ENCODE peak calls at places on chromosomes 7 and 10, in five cellular contexts. Q, R, P, X and U are unnamed samples. For H3K36me3, the result is how much of the 10 kb centered on the place peaks cover.

GRCh38 chr10:99532687-99533495 is at the start of gene NKX2-3:
- DNase-seq in X (peak), Q (peak), R (peak), P (peak), U (no peak)

GRCh38 chr10:16867990-16868389 is 50.8 kb upstream of the RSU1 start:
- DNase-seq in Q (no peak), X (no peak), P (no peak), R (no peak), U (no peak)

GRCh38 chr7:29017666-29018065 is 59.5 kb upstream of the TRIL start:
- DNase-seq in R (no peak), P (no peak), Q (no peak), X (no peak), U (no peak)

GRCh38 chr10:30188567-30189253 is 129.3 kb upstream of the JCAD start:
- DNase-seq in Q (no peak), R (no peak), P (no peak), X (no peak), U (no peak)

GRCh38 chr10:90245623-90246022 is 544.2 kb downstream of the KIF20B start:
- DNase-seq in Q (no peak), P (no peak), X (no peak), R (no peak), U (no peak)

GRCh38 chr7:11298220-11298619 is 324.5 kb downstream of the PHF14 start:
- DNase-seq in R (no peak), P (no peak), X (no peak), Q (no peak), U (no peak)

GRCh38 chr10:97321807-97322195 is 2.7 kb downstream of the FRAT1 start:
- DNase-seq in P (no peak), R (no peak), X (no peak), Q (no peak), U (no peak)

GRCh38 chr7:118573065-118573464 is 348.6 kb downstream of the ANKRD7 start:
- DNase-seq in X (no peak), R (no peak), Q (no peak), P (no peak), U (no peak)

GRCh38 chr7:102042016-102042656 is 224.7 kb downstream of the CUX1 start:
- DNase-seq in P (no peak), R (peak), Q (no peak), X (no peak), U (no peak)

GRCh38 chr10:35379226-35380137 is 43.2 kb downstream of the CCNY start:
- DNase-seq in R (no peak), X (peak), P (peak), Q (no peak), U (peak)

GRCh38 chr10:75395171-75395954 is 6.2 kb downstream of the ZNF503 start:
- DNase-seq in P (no peak), X (no peak), Q (peak), R (no peak), U (no peak)

GRCh38 chr7:69334706-69335105 is 263.6 kb upstream of the AUTS2 start:
- DNase-seq in X (no peak), R (no peak), P (no peak), Q (no peak), U (no peak)

GRCh38 chr7:144842377-144842851 is 6.6 kb upstream of the TPK1 start:
- DNase-seq in Q (peak), R (no peak), P (peak), X (peak), U (no peak)

GRCh38 chr10:50937230-50937907 is 51.9 kb upstream of the A1CF start:
- DNase-seq in Q (no peak), R (no peak), P (no peak), X (no peak), U (no peak)

GRCh38 chr10:63681965-63682704 is 160.9 kb downstream of the REEP3 start:
- DNase-seq in Q (no peak), P (no peak), X (no peak), R (no peak), U (no peak)

GRCh38 chr10:69973678-69974077 is 79.0 kb upstream of the MACROH2A2 start:
- DNase-seq in Q (no peak), P (no peak), R (no peak), X (no peak), U (no peak)

DNA sequence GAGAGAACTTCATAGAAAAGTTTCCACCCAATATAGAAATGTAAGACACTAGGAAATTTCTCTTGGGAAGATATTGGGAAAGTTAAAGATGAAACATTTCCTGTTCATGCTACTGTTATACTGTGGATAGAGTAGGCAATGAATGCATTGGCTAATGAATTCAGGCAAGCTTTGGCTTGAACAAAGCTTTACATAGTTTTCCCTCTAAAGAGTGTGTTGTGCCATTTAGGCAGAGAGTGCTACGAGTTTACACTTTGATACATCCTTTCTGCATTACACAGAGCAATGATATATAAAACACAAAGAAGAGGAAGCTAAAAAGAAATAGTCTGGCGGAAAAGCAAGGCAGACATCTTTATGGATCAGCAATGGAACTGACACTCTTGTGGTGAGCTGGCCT is 125.9 kb upstream of the SHH start:
- DNase-seq in Q (no peak), P (no peak), R (no peak), X (no peak), U (no peak)
- H3K4me3 ChIP-seq in Q (no peak), P (no peak), R (no peak), X (no peak), U (no peak)

GRCh38 chr10:110069502-110069982 is 61.8 kb downstream of the ADD3 start:
- DNase-seq in Q (no peak), X (peak), P (no peak), R (no peak), U (no peak)

GRCh38 chr10:110067960-110068770 is 60.4 kb downstream of the ADD3 start:
- DNase-seq in P (no peak), X (peak), R (no peak), Q (no peak), U (peak)

GRCh38 chr10:110074298-110074697 is 66.5 kb downstream of the ADD3 start:
- DNase-seq in R (no peak), X (no peak), Q (no peak), P (no peak), U (no peak)

GRCh38 chr10:110065269-110065668 is 57.5 kb downstream of the ADD3 start:
- DNase-seq in R (no peak), Q (no peak), X (no peak), P (no peak), U (no peak)

GRCh38 chr10:110068780-110069179 is 61.0 kb downstream of the ADD3 start:
- DNase-seq in X (no peak), Q (no peak), R (no peak), P (no peak), U (no peak)
- H3K27ac ChIP-seq in X (peak), Q (no peak), R (no peak), P (peak), U (no peak)

GRCh38 chr7:44059219-44060090 is 5.9 kb downstream of the PGAM2 start:
- DNase-seq in P (peak), X (no peak), R (no peak), Q (no peak), U (no peak)

GRCh38 chr7:44061645-44062179 is 3.7 kb downstream of the PGAM2 start:
- DNase-seq in P (no peak), X (no peak), R (no peak), Q (no peak), U (no peak)

GRCh38 chr7:44060091-44060947 is 5.0 kb downstream of the PGAM2 start:
- DNase-seq in P (no peak), R (no peak), X (no peak), Q (no peak), U (no peak)

GRCh38 chr7:44062180-44062902 is 3.0 kb downstream of the PGAM2 start:
- DNase-seq in X (no peak), R (no peak), P (no peak), Q (no peak), U (no peak)

GRCh38 chr7:44060948-44061644 is 4.3 kb downstream of the PGAM2 start:
- DNase-seq in R (no peak), Q (no peak), X (no peak), P (no peak), U (no peak)
- H3K36me3 ChIP-seq in R (half or more), Q (half or more), X (half or more), P (under half), U (under half)

DNA sequence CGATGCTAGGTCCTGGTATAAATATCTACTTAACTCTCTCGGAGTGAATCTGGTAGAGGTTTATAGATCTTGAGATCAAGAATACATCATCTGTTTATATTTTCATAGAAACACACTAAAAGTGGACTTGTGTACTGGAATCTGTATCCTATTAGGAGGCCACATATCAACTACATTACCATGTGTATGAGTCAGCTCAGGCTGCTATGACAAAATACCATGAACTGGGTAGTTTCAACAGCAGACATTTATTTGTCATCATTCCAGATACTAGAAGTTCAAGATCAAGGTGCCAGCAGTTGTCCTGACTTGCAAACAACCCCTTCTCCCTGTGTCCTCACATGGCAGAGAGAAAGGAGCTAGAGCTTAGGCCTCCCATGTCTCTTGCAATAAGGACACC is 113.9 kb upstream of the PFKP start:
- DNase-seq in Q (no peak), P (no peak), X (no peak), R (no peak), U (no peak)
- H3K4me3 ChIP-seq in Q (no peak), P (no peak), X (no peak), R (no peak), U (no peak)

DNA sequence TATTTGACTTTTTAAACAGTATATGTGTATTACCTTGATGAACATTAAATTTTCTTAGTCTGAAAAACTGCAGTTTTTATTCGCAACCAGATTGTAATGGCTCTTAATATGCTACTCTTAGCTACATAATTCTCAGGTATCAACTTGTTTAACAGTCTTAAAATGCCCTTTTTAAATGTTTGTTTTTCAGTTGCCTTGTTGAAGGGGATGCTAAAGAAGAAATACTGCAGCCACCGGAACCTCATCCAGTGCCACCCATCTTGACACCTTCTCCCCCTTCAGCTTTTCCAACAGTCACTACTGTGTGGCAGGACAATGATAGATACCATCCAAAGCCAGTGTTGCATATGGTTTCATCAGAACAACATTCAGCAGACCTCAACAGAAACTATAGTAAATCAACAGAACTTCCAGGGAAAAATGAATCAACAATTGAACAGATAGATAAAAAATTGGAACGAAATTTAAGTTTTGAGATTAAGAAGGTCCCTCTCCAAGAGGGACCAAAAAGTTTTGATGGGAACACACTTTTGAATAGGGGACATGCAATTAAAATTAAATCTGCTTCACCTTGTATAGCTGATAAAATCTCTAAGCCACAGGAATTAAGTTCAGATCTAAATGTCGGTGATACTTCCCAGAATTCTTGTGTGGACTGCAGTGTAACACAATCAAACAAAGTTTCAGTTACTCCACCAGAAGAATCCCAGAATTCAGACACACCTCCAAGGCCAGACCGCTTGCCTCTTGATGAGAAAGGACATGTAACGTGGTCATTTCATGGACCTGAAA is 69.5 kb upstream of the RSBN1L start:
- DNase-seq in Q (no peak), R (no peak), P (no peak), X (no peak), U (no peak)
- H3K27ac ChIP-seq in Q (no peak), R (no peak), P (no peak), X (no peak), U (no peak)

GRCh38 chr7:30630986-30631385 is 36.3 kb downstream of the GARS1 start:
- DNase-seq in X (no peak), R (no peak), P (no peak), Q (no peak), U (no peak)

GRCh38 chr7:30634634-30635201 is 40.0 kb downstream of the GARS1 start:
- DNase-seq in R (no peak), X (no peak), P (no peak), Q (no peak), U (no peak)

GRCh38 chr7:30633223-30633622 is 38.5 kb downstream of the GARS1 start:
- DNase-seq in R (no peak), Q (no peak), P (no peak), X (no peak), U (no peak)

GRCh38 chr7:30634193-30634626 is 39.5 kb downstream of the GARS1 start:
- DNase-seq in X (no peak), R (no peak), Q (no peak), P (no peak), U (no peak)

DNA sequence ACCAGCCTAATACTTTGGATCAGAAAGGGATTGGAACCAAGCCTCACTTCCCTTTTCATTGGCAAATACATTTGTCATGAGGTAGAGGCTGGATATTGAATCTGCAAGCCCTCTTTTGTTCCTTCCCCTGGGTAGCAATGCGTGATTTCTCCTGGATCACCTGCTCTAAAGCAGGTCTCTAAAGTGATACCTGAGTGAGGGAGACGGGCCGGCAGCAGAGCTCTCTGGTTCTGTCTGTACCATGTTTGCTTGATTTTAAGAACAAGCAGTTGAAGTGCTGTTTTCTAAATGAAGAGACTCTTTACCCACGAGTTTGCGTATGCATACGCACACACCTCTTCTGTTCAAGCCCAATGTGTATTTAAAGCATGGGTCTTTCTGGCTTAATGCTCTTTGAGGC is 41.1 kb downstream of the GARS1 start:
- DNase-seq in Q (no peak), R (no peak), X (no peak), P (no peak), U (no peak)
- H3K36me3 ChIP-seq in Q (under half), R (under half), X (under half), P (under half), U (under half)

GRCh38 chr10:73590881-73591577 is at the start of gene USP54:
- DNase-seq in X (peak), P (no peak), R (no peak), Q (no peak), U (no peak)
- H3K4me3 ChIP-seq in X (peak), P (no peak), R (peak), Q (no peak), U (no peak)

GRCh38 chr10:27391916-27392315 is 112.2 kb upstream of the RAB18 start:
- DNase-seq in R (no peak), P (no peak), Q (no peak), X (no peak), U (no peak)

GRCh38 chr10:27391325-27391724 is 112.8 kb upstream of the RAB18 start:
- DNase-seq in R (no peak), Q (no peak), X (no peak), P (no peak), U (no peak)

GRCh38 chr10:27390681-27391080 is 113.4 kb upstream of the RAB18 start:
- DNase-seq in X (no peak), Q (no peak), P (no peak), R (no peak), U (no peak)

GRCh38 chr10:27392606-27393005 is 111.5 kb upstream of the RAB18 start:
- DNase-seq in R (no peak), P (no peak), Q (no peak), X (no peak), U (no peak)

DNA sequence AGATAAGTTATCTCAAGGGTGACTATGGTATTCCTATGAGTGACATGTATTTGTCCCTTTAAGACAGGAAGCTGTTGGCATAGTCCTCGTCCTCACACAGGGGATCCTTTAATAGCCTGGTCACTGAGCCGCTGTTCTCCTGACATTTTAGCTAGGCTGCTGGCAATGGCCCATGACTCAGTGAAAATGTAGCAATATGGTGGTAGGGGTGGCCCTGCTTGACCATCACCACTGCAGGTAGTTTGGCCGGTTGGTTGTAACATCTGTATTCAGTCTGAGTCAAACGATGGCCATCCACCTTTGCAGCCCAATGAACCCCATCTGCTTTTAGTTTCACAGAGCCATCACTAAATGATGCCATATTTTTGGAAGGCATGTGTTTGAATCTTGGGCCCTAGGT is 110.1 kb upstream of the RAB18 start:
- DNase-seq in X (no peak), Q (no peak), R (no peak), P (no peak), U (no peak)
- H3K27ac ChIP-seq in X (no peak), Q (no peak), R (no peak), P (no peak), U (no peak)

DNA sequence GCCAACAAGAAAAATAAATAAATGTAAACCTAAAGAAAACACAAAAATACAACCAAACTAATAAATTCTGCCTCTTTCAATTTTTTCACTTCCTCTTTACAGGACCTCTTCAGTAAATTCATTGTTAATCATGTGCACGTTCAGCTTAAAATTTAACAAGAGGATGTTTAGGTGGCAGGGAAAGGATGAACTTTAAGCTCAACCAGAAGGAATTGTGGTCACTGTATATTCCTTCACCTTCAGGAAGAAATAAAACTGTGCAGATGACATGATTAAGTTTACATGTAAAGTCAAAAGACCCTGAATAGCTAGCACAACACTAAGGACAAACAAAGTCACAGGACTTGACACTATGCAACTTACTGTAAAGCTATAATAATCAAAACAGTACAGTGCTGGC is 33.0 kb downstream of the KIF5B start:
- DNase-seq in R (no peak), X (no peak), Q (no peak), P (no peak), U (no peak)
- H3K36me3 ChIP-seq in R (half or more), X (half or more), Q (under half), P (under half), U (half or more)